ENCODE peak calls at places on chromosomes 11 and 22, in eight cellular contexts. K is HT1080; X is NCI-H2171 treated with DMSO at 0.1 percent for 48 hours; B is BJ; O is CD8-positive, alpha-beta memory T cell; V is suprapubic skin; L is Caco-2; T is astrocyte of the hippocampus. S is an unnamed sample.

GRCh38 chr11:10666976-10667892 is 26.3 kb downstream of the IRAG1 start:
- DNase-seq in K (no peak), X (no peak), B (peak; percentile 62), O (no peak), V (no peak), L (no peak), T (peak; percentile 81), S (peak; percentile 39)

GRCh38 chr11:128494418-128495332 is 92.7 kb downstream of the ETS1 start:
- DNase-seq in K (no peak), X (no peak), B (no peak), O (no peak), V (no peak), L (no peak), T (no peak), S (no peak)

GRCh38 chr11:6611092-6612007 is 666 bp downstream of the TAF10 start:
- DNase-seq in K (no peak), X (no peak), B (no peak), O (no peak), V (no peak), L (no peak), T (no peak), S (no peak)

GRCh38 chr22:36317658-36318271 is 64.8 kb downstream of the APOL1 start:
- DNase-seq in K (no peak), X (peak; percentile 61), B (no peak), O (no peak), V (no peak), L (no peak), T (no peak), S (no peak)

GRCh38 chr11:78050964-78051831 is 12.5 kb upstream of the THRSP start:
- DNase-seq in K (peak; percentile 92), X (no peak), B (peak; percentile 37), O (no peak), V (no peak), L (peak; percentile 73), T (peak; percentile 71), S (peak; percentile 75)

GRCh38 chr11:63769719-63770443 is 1.3 kb upstream of the ZFTA start:
- DNase-seq in K (no peak), X (peak; percentile 19), B (no peak), O (no peak), V (no peak), L (peak; percentile 58), T (peak; percentile 48), S (no peak)

GRCh38 chr11:116211166-116211565 is 561.6 kb downstream of the BUD13 start:
- DNase-seq in K (no peak), X (no peak), B (no peak), O (no peak), V (no peak), L (peak; percentile 9), T (no peak), S (no peak)

GRCh38 chr11:67656278-67656922 is 5.9 kb upstream of the ACY3 start:
- DNase-seq in K (no peak), X (no peak), B (no peak), O (no peak), V (no peak), L (peak; percentile 8), T (no peak), S (no peak)

GRCh38 chr11:113773416-113774173 is at the start of gene ZW10:
- DNase-seq in K (peak; percentile 95), X (peak; percentile 94), B (peak; percentile 90), O (peak; percentile 90), V (peak; percentile 98), L (peak; percentile 97), T (peak; percentile 99), S (peak; percentile 82)

GRCh38 chr22:21628386-21629261 is 1.2 kb downstream of the YDJC start:
- DNase-seq in K (no peak), X (no peak), B (no peak), O (no peak), V (no peak), L (peak; percentile 55), T (no peak), S (no peak)

GRCh38 chr11:68658661-68659060 is 25.7 kb upstream of the GAL start:
- DNase-seq in K (no peak), X (no peak), B (peak; percentile 10), O (no peak), V (peak; percentile 72), L (no peak), T (no peak), S (no peak)

GRCh38 chr11:133078591-133079179 is 453.6 kb downstream of the OPCML start:
- DNase-seq in K (peak; percentile 49), X (peak; percentile 13), B (no peak), O (no peak), V (peak; percentile 47), L (peak; percentile 60), T (peak; percentile 68), S (no peak)